ENCODE peak calls at places on chromosomes 11 and 22, in nine cellular contexts. Y is upper lobe of right lung; D is CD8-positive, alpha-beta memory T cell; K is psoas muscle; J is tibial nerve; G is stomach; C is sigmoid colon; H is body of pancreas; I is transverse colon. V is an unnamed sample.

GRCh38 chr11:87258171-87258833 is 220.6 kb downstream of the TMEM135 start:
- DNase-seq in K (no peak), J (no peak), G (no peak), C (no peak), D (no peak), H (no peak), I (no peak), Y (no peak), V (no peak)

GRCh38 chr11:127627629-127628462 is 627.3 kb upstream of the KIRREL3 start:
- DNase-seq in H (peak; percentile 60), Y (no peak), G (no peak), I (peak; percentile 79), D (no peak), C (no peak), K (no peak), J (no peak), V (no peak)

GRCh38 chr11:44737222-44737621 is 10.5 kb downstream of the TSPAN18 start:
- DNase-seq in H (no peak), I (no peak), K (no peak), G (no peak), D (no peak), Y (no peak), C (peak; percentile 11), J (no peak), V (no peak)

GRCh38 chr22:29079218-29079901 is 6.5 kb downstream of the KREMEN1 start:
- DNase-seq in K (no peak), G (no peak), C (no peak), Y (no peak), D (peak; percentile 10), H (no peak), I (peak; percentile 64), J (no peak), V (no peak)

GRCh38 chr11:1404461-1405185 is 14.9 kb downstream of the BRSK2 start:
- DNase-seq in Y (no peak), D (no peak), H (no peak), G (no peak), C (no peak), I (no peak), K (peak; percentile 49), J (no peak), V (no peak)

GRCh38 chr11:132838621-132839020 is 693.7 kb downstream of the OPCML start:
- DNase-seq in C (no peak), I (no peak), D (no peak), G (no peak), Y (no peak), J (no peak), H (no peak), K (no peak), V (no peak)

GRCh38 chr11:57413681-57414080 is 13.2 kb downstream of the SLC43A3 start:
- DNase-seq in J (no peak), H (no peak), K (no peak), G (no peak), I (no peak), C (no peak), Y (no peak), D (no peak), V (no peak)

GRCh38 chr22:19843107-19843856 is 11.4 kb downstream of the GNB1L start:
- DNase-seq in J (no peak), I (no peak), C (peak; percentile 46), Y (no peak), K (peak; percentile 49), D (no peak), H (no peak), G (peak; percentile 48), V (no peak)

GRCh38 chr22:37330200-37331033 is 48.1 kb downstream of the CYTH4 start:
- DNase-seq in D (no peak), C (no peak), Y (peak; percentile 77), H (peak; percentile 44), G (peak; percentile 43), I (peak; percentile 22), J (no peak), K (no peak), V (no peak)

GRCh38 chr22:27116295-27116694 is 458.9 kb downstream of the MIAT start:
- DNase-seq in G (no peak), Y (no peak), D (no peak), I (no peak), H (no peak), J (no peak), C (no peak), K (no peak), V (no peak)

DNA sequence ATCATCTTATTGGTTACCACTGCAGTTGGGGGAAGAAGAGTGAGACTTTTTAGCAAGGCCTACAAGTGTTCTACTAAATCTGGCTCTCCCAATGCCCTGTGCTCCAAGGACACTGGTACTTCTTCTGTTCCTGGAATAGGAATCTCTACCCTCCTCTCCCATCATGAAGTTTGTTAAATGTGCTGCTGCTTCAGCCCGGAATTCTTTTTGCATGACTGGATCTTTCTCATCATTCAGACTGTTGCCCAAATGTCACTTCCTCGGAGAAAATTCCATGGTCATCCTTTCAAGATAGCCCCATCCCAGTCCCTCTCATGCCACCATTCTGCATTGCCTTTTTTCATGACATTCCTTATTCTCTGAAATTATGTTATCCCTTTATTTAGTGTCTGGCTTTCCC is 400.8 kb downstream of the SOX6 start:
- DNase-seq in H (no peak), J (no peak), Y (no peak), G (no peak), D (no peak), C (no peak), I (no peak), K (no peak), V (no peak)
- H3K27ac ChIP-seq in H (no peak overlapping the region), J (no peak overlapping the region), Y (no peak overlapping the region), G (no peak overlapping the region), D (no peak overlapping the region), C (no peak overlapping the region), I (no peak overlapping the region), K (no peak overlapping the region), V (no peak overlapping the region)

GRCh38 chr11:42840856-42841255 is 470.9 kb upstream of the API5 start:
- DNase-seq in H (no peak), G (no peak), C (no peak), K (no peak), Y (no peak), J (no peak), D (no peak), I (no peak), V (no peak)
- H3K27ac ChIP-seq in H (no peak overlapping the region), G (no peak overlapping the region), C (no peak overlapping the region), K (no peak overlapping the region), Y (no peak overlapping the region), J (no peak overlapping the region), D (no peak overlapping the region), I (no peak overlapping the region), V (no peak overlapping the region)

GRCh38 chr11:11313902-11314692 is 39.0 kb downstream of the CSNK2A3 start:
- DNase-seq in Y (no peak), I (no peak), H (peak; percentile 21), G (no peak), C (no peak), J (no peak), D (no peak), K (peak; percentile 58), V (no peak)
- H3K27ac ChIP-seq in Y (peak overlapping the region; percentile 72), I (no peak overlapping the region), H (peak overlapping the region; percentile 10), G (no peak overlapping the region), C (peak overlapping the region; percentile 20), J (no peak overlapping the region), D (no peak overlapping the region), K (peak overlapping the region; percentile 78), V (no peak overlapping the region)

GRCh38 chr11:64040684-64041267 is 5.0 kb downstream of the FLRT1 start:
- DNase-seq in G (no peak), H (peak; percentile 23), C (no peak), D (no peak), I (no peak), K (no peak), Y (no peak), J (no peak), V (no peak)
- H3K27ac ChIP-seq in G (no peak overlapping the region), H (no peak overlapping the region), C (no peak overlapping the region), D (no peak overlapping the region), I (no peak overlapping the region), K (no peak overlapping the region), Y (no peak overlapping the region), J (no peak overlapping the region), V (no peak overlapping the region)

DNA sequence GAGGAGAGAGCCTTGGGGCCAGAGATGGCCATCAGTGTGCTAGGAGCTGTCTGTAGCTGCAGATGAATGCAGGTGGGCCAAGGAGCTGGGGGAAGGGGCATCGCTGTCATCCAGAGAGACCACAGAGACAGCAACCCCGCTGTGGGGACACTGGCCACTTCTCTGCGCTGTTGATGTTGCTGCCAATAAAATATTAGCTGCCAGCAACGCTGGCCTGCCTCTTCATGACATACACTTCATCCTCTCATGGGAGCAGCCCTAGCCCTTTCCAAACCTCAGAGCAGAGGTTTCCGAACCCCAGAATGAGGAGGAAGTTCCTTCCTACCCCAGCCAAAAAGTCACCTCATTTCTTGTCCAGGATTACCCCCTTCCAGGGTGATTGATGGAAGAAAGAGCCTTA is 106.2 kb downstream of the PARVA start:
- DNase-seq in K (no peak), H (no peak), J (no peak), I (no peak), C (no peak), Y (no peak), G (no peak), D (no peak), V (no peak)
- H3K27ac ChIP-seq in K (peak overlapping the region; percentile 54), H (peak overlapping the region; percentile 38), J (no peak overlapping the region), I (no peak overlapping the region), C (peak overlapping the region; percentile 59), Y (no peak overlapping the region), G (no peak overlapping the region), D (no peak overlapping the region), V (no peak overlapping the region)

GRCh38 chr11:69352181-69352580 is 58.2 kb downstream of the MYEOV start:
- DNase-seq in K (no peak), D (no peak), J (no peak), G (peak; percentile 4), I (no peak), Y (no peak), H (no peak), C (no peak), V (no peak)
- H3K27ac ChIP-seq in K (no peak overlapping the region), D (no peak overlapping the region), J (no peak overlapping the region), G (no peak overlapping the region), I (no peak overlapping the region), Y (no peak overlapping the region), H (no peak overlapping the region), C (no peak overlapping the region), V (no peak overlapping the region)

GRCh38 chr11:12686246-12687060 is 12.2 kb downstream of the TEAD1 start:
- DNase-seq in I (no peak), C (no peak), K (no peak), H (no peak), J (no peak), G (no peak), Y (no peak), D (no peak), V (no peak)
- H3K27ac ChIP-seq in I (peak overlapping the region; percentile 74), C (no peak overlapping the region), K (peak overlapping the region; percentile 95), H (no peak overlapping the region), J (no peak overlapping the region), G (no peak overlapping the region), Y (no peak overlapping the region), D (no peak overlapping the region), V (no peak overlapping the region)

V was measured in naive thymus-derived CD4-positive, alpha-beta T cell.